ENCODE peak calls at places on chromosomes 13 and 19, in five cellular contexts. Z, M, J, F and O are unnamed samples.
A peak's percentile ranks its signal among the peaks of the same experiment; 100 is the strongest.

GRCh38 chr19:3556978-3557460 is 367 bp downstream of the MFSD12 start:
- DNase-seq in Z (no peak), M (no peak), J (no peak), F (peak; percentile 74), O (peak; percentile 74)

GRCh38 chr13:45615501-45616101 is at the start of gene ERICH6B:
- DNase-seq in Z (peak; percentile 33), M (no peak), J (no peak), F (no peak), O (no peak)

GRCh38 chr13:26861951-26862350 is 101.4 kb upstream of the GPR12 start:
- DNase-seq in Z (no peak), M (no peak), J (no peak), F (no peak), O (no peak)

GRCh38 chr13:111541752-111542529 is 221.5 kb downstream of the TEX29 start:
- DNase-seq in Z (no peak), M (no peak), J (no peak), F (no peak), O (no peak)

GRCh38 chr13:24727731-24728601 is 36.0 kb upstream of the RNF17 start:
- DNase-seq in Z (no peak), M (peak; percentile 76), J (peak; percentile 43), F (peak; percentile 54), O (peak; percentile 85)

GRCh38 chr19:47132522-47132852 is 1.9 kb downstream of the SAE1 start:
- DNase-seq in Z (no peak), M (no peak), J (no peak), F (no peak), O (no peak)

GRCh38 chr13:103516009-103516795 is 450.0 kb upstream of the SLC10A2 start:
- DNase-seq in Z (no peak), M (no peak), J (no peak), F (no peak), O (no peak)

GRCh38 chr13:35814573-35814972 is 316.6 kb downstream of the DCLK1 start:
- DNase-seq in Z (no peak), M (no peak), J (no peak), F (no peak), O (no peak)

GRCh38 chr13:94369862-94370491 is 109.5 kb downstream of the DCT start:
- DNase-seq in Z (no peak), M (no peak), J (no peak), F (no peak), O (no peak)

GRCh38 chr19:17687141-17687856 is 855 bp downstream of the UNC13A start:
- DNase-seq in Z (no peak), M (no peak), J (no peak), F (peak; percentile 23), O (peak; percentile 72)

GRCh38 chr19:30666301-30666803 is 294.2 kb downstream of the ZNF536 start:
- DNase-seq in Z (no peak), M (peak; percentile 19), J (no peak), F (peak; percentile 70), O (peak; percentile 78)
- TF ChIP-seq GABPA in Z (no peak), M (no peak), J (no peak), F (no peak), O (no peak)

GRCh38 chr13:48123827-48124226 is 28.9 kb upstream of the MED4 start:
- DNase-seq in Z (no peak), M (no peak), J (no peak), F (no peak), O (no peak)

GRCh38 chr13:48126944-48127814 is 32.3 kb upstream of the MED4 start:
- DNase-seq in Z (peak; percentile 34), M (peak; percentile 63), J (peak; percentile 47), F (peak; percentile 56), O (peak; percentile 67)

GRCh38 chr13:48120246-48120645 is 25.3 kb upstream of the MED4 start:
- DNase-seq in Z (no peak), M (no peak), J (no peak), F (no peak), O (no peak)

GRCh38 chr13:48121733-48122132 is 26.8 kb upstream of the MED4 start:
- DNase-seq in Z (no peak), M (no peak), J (no peak), F (no peak), O (no peak)

GRCh38 chr13:48125794-48126228 is 30.9 kb upstream of the MED4 start:
- DNase-seq in Z (no peak), M (peak; percentile 25), J (no peak), F (no peak), O (no peak)
- TF ChIP-seq POLR2AphosphoS5 in Z (no peak), M (no peak), J (no peak), F (no peak), O (no peak)

GRCh38 chr13:28349371-28349770 is 145.6 kb downstream of the FLT1 start:
- DNase-seq in Z (no peak), M (no peak), J (no peak), F (no peak), O (peak; percentile 31)
- TF ChIP-seq CHD2 in Z (no peak), M (no peak), J (no peak), F (no peak), O (no peak)

DNA sequence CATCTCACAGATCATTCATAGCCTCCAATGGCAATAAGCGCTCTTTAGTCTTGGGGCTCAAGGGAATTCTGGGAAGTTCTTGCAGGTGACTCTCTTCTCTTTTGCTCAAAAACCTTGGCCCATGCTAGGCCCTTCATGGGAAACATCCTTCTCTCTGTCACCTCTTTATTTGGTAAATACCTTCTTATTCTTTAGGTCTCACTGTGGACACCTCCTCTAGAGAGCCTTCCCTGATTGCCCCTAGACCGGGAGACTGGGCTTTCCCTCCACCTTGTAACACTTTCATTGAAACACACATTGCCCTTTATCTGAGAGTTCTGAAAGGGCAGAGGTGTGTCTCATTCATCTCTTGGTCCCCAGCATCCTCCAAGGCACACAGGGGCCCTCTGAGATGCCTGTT is 1.9 kb downstream of the C19orf81 start:
- DNase-seq in Z (no peak), M (no peak), J (no peak), F (no peak), O (no peak)
- TF ChIP-seq GABPA in Z (no peak), M (no peak), J (no peak), F (no peak), O (no peak)

GRCh38 chr19:51632126-51632525 is 1.9 kb upstream of the SIGLEC5 start:
- DNase-seq in Z (no peak), M (no peak), J (no peak), F (no peak), O (no peak)
- TF ChIP-seq POLR2AphosphoS5 in Z (no peak), M (no peak), J (no peak), F (no peak), O (no peak)